ENCODE peak calls at places on chromosomes 11 and 22, in six cellular contexts. W, Y, I, B, M and A are unnamed samples.
A peak's percentile ranks its signal among the peaks of the same experiment; 100 is the strongest.

GRCh38 chr11:67438121-67438902 is 830 bp upstream of the PTPRCAP start:
- DNase-seq in M (no peak), W (no peak), Y (no peak), I (no peak), B (no peak), A (peak; percentile 74)

GRCh38 chr22:19567383-19568009 is 43.3 kb upstream of the CLDN5 start:
- DNase-seq in Y (no peak), M (no peak), B (no peak), W (no peak), I (no peak), A (no peak)

GRCh38 chr11:73748300-73748699 is 12.6 kb downstream of the RAB6A start:
- DNase-seq in I (no peak), B (no peak), W (no peak), M (no peak), Y (no peak), A (no peak)

GRCh38 chr11:111634981-111635705 is 32.9 kb downstream of the SIK2 start:
- DNase-seq in I (no peak), Y (no peak), B (no peak), W (no peak), M (peak; percentile 39), A (no peak)

GRCh38 chr11:33324211-33324985 is 67.2 kb downstream of the HIPK3 start:
- DNase-seq in I (no peak), W (no peak), Y (no peak), M (no peak), B (no peak), A (no peak)

GRCh38 chr11:113119074-113119473 is 157.9 kb downstream of the NCAM1 start:
- DNase-seq in M (peak; percentile 6), I (no peak), Y (no peak), W (no peak), B (no peak), A (no peak)

GRCh38 chr22:47059701-47060161 is 297.3 kb downstream of the TBC1D22A start:
- DNase-seq in I (peak; percentile 9), B (no peak), W (no peak), M (no peak), Y (no peak), A (no peak)

GRCh38 chr11:17807034-17807433 is 72.5 kb downstream of the KCNC1 start:
- DNase-seq in M (no peak), B (no peak), Y (no peak), W (no peak), I (no peak), A (no peak)

GRCh38 chr11:72260574-72260973 is 16.6 kb upstream of the PHOX2A start:
- DNase-seq in M (no peak), Y (no peak), I (no peak), W (no peak), B (no peak), A (no peak)

GRCh38 chr11:42800041-42800440 is 511.8 kb upstream of the API5 start:
- DNase-seq in B (no peak), I (no peak), M (no peak), W (no peak), Y (no peak), A (no peak)

GRCh38 chr11:46277623-46278386 is at the start of gene CREB3L1:
- DNase-seq in B (no peak), W (no peak), I (peak; percentile 80), Y (no peak), M (peak; percentile 59), A (no peak)

GRCh38 chr11:65439331-65440181 is 17.0 kb downstream of the NEAT1 start:
- DNase-seq in B (no peak), Y (no peak), W (no peak), I (no peak), M (peak; percentile 58), A (no peak)

GRCh38 chr22:50581031-50581949 is 1.4 kb downstream of the CHKB start:
- DNase-seq in Y (no peak), M (peak; percentile 26), B (peak; percentile 21), I (peak; percentile 64), W (no peak), A (no peak)

GRCh38 chr22:37281646-37282384 is 493 bp upstream of the CYTH4 start:
- DNase-seq in Y (no peak), B (no peak), M (peak; percentile 37), W (no peak), I (no peak), A (no peak)

GRCh38 chr11:67491276-67492068 is 8.6 kb downstream of the AIP start:
- DNase-seq in B (no peak), W (no peak), M (no peak), I (no peak), Y (no peak), A (no peak)

GRCh38 chr11:70862093-70862492 is 390.3 kb downstream of the SHANK2 start:
- DNase-seq in W (no peak), I (no peak), B (no peak), M (no peak), Y (no peak), A (no peak)

GRCh38 chr11:2693851-2694261 is 5.9 kb downstream of the KCNQ1OT1 start:
- DNase-seq in B (no peak), I (no peak), M (peak; percentile 18), Y (peak; percentile 46), W (no peak), A (no peak)

GRCh38 chr11:72574534-72575460 is 99.4 kb downstream of the PDE2A start:
- DNase-seq in I (peak; percentile 46), M (no peak), Y (no peak), B (no peak), W (no peak), A (no peak)

GRCh38 chr11:78991681-78992080 is 417.0 kb upstream of the NARS2 start:
- DNase-seq in Y (no peak), M (no peak), W (no peak), B (no peak), I (no peak), A (no peak)

GRCh38 chr22:24379536-24379935 is 47.9 kb upstream of the ADORA2A start:
- DNase-seq in M (peak; percentile 67), I (no peak), Y (no peak), W (no peak), B (no peak), A (peak; percentile 35)

GRCh38 chr11:44519989-44520737 is 45.3 kb upstream of the CD82 start:
- DNase-seq in B (no peak), Y (no peak), W (no peak), M (no peak), I (no peak), A (no peak)

GRCh38 chr11:63905179-63905578 is 11.8 kb downstream of the RCOR2 start:
- DNase-seq in Y (no peak), M (peak; percentile 47), I (no peak), B (no peak), W (no peak), A (no peak)

GRCh38 chr22:17087176-17088131 is 2.7 kb downstream of the IL17RA start:
- DNase-seq in I (peak; percentile 30), M (no peak), B (no peak), W (no peak), Y (no peak), A (peak; percentile 75)

GRCh38 chr22:17084554-17085276 is at the start of gene IL17RA:
- DNase-seq in Y (peak; percentile 65), W (peak; percentile 32), M (peak; percentile 93), B (peak; percentile 94), I (peak; percentile 96), A (peak; percentile 92)

GRCh38 chr22:17086301-17086700 is 1.5 kb downstream of the IL17RA start:
- DNase-seq in I (peak; percentile 60), B (no peak), Y (no peak), M (peak; percentile 23), W (no peak), A (no peak)

GRCh38 chr22:17085277-17086091 is 684 bp downstream of the IL17RA start:
- DNase-seq in W (no peak), I (peak; percentile 83), B (peak; percentile 61), Y (no peak), M (peak; percentile 68), A (peak; percentile 8)

DNA sequence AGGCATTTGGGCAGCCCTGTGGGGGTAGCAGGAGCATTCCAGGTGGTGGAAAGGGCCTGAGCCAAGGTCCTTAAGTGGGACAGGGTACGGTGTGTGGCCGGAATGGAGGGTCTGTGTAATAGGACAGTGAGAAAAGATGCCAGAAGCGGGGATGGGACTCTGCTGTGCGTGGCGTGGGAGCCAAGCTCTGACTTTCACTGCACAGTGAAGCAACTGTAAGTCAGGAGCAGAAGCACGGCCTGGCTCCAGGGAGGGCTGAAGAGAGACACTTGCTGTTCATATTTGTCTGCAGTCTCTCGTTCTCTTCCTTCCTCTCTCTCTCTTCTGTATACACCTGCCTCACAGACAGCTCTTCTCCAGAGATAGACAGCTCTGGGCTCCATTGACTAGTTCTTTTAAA is 1.9 kb downstream of the IL17RA start:
- DNase-seq in B (no peak), W (no peak), M (peak; percentile 36), Y (no peak), I (peak; percentile 61), A (peak; percentile 5)
- H3K4me3 ChIP-seq in B (no peak overlapping the region), W (no peak overlapping the region), M (peak overlapping the region; percentile 81), Y (no peak overlapping the region), I (peak overlapping the region; percentile 97), A (peak overlapping the region; percentile 32)

GRCh38 chr11:61113209-61113608 is 10.9 kb downstream of the CD5 start:
- DNase-seq in W (no peak), B (no peak), I (peak; percentile 16), Y (no peak), M (no peak), A (no peak)
- H3K4me3 ChIP-seq in W (no peak overlapping the region), B (no peak overlapping the region), I (no peak overlapping the region), Y (no peak overlapping the region), M (no peak overlapping the region), A (peak overlapping the region; percentile 29)

DNA sequence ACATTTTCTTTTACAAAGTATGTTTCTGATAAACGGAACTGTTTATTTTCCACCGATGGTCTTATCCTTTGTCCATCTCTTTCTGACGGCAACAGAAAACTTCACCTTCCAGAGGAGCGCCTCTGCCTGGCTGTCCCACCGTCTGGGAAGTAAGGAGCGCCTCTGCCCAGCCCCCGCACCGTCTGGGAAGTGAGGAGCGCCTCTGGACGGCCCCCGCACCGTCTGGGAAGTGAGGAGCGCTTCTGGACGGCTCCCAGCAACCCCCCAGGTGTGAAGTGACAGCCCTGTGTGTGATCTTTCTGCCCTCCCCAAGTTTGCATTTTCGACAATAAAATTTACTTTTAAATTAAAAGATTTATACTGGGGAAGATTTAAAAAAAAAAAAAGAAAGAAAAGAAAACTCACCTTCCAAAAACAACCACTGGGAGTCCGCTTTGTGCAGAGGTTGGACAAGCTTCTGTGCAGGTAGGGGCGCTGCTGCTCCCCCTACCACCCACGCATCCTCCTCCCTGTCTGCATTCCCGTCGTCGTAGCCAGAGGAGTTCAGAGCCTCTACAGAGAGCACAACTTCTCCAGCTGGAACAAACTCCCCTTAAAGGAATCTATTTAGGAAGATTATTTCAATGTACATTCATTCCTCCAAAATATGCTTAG is 1.0 kb upstream of the APOBEC3B start:
- DNase-seq in W (no peak), I (no peak), M (peak; percentile 58), B (no peak), Y (no peak), A (peak; percentile 11)
- H3K4me3 ChIP-seq in W (no peak overlapping the region), I (no peak overlapping the region), M (peak overlapping the region; percentile 71), B (peak overlapping the region; percentile 53), Y (no peak overlapping the region), A (no peak overlapping the region)

GRCh38 chr22:40954095-40954494 is 2.9 kb downstream of the RBX1 start:
- DNase-seq in Y (no peak), B (no peak), M (no peak), W (no peak), I (no peak), A (no peak)

GRCh38 chr22:40951795-40952602 is 821 bp downstream of the RBX1 start:
- DNase-seq in M (peak; percentile 56), B (no peak), W (no peak), I (no peak), Y (no peak), A (no peak)

GRCh38 chr22:40950888-40951794 is at the start of gene RBX1:
- DNase-seq in B (peak; percentile 99), M (peak; percentile 100), W (peak; percentile 80), Y (peak; percentile 93), I (peak; percentile 99), A (peak; percentile 99)

GRCh38 chr22:40955516-40955915 is 4.3 kb downstream of the RBX1 start:
- DNase-seq in I (no peak), Y (no peak), M (peak; percentile 81), B (no peak), W (no peak), A (no peak)

GRCh38 chr22:40953446-40953845 is 2.3 kb downstream of the RBX1 start:
- DNase-seq in Y (no peak), B (no peak), M (no peak), W (no peak), I (no peak), A (no peak)
- H3K4me3 ChIP-seq in Y (no peak overlapping the region), B (no peak overlapping the region), M (peak overlapping the region; percentile 77), W (no peak overlapping the region), I (no peak overlapping the region), A (no peak overlapping the region)